ENCODE peak calls at places on chromosomes 7 and 10, in six cellular contexts. L is uterus; H is upper lobe of right lung; P is CD8-positive, alpha-beta T cell; X is neural progenitor cell; M is adrenal gland. C is an unnamed sample.

GRCh38 chr7:51011710-51012350 is 229.1 kb upstream of the GRB10 start:
- DNase-seq in L (no peak), X (no peak), P (no peak), H (peak; percentile 36), M (no peak), C (no peak)

GRCh38 chr10:22805304-22805703 is 90.9 kb upstream of the PIP4K2A start:
- DNase-seq in M (no peak), P (no peak), H (no peak), X (no peak), L (no peak), C (peak; percentile 43)

GRCh38 chr7:129144095-129144833 is at the start of gene TSPAN33:
- DNase-seq in H (peak; percentile 85), M (peak; percentile 80), P (peak; percentile 69), X (peak; percentile 95), L (peak; percentile 46), C (peak; percentile 76)

GRCh38 chr7:141071260-141071854 is 2.5 kb upstream of the TMEM178B start:
- DNase-seq in M (peak; percentile 71), L (peak; percentile 42), X (peak; percentile 91), P (peak; percentile 21), H (no peak), C (no peak)

GRCh38 chr10:86953747-86954680 is 3.4 kb downstream of the MMRN2 start:
- DNase-seq in M (peak; percentile 81), X (peak; percentile 76), H (no peak), L (peak; percentile 76), P (no peak), C (peak; percentile 94)

GRCh38 chr10:114370993-114371392 is 33.3 kb downstream of the AFAP1L2 start:
- DNase-seq in H (no peak), P (no peak), M (no peak), X (no peak), L (peak; percentile 43), C (no peak)

GRCh38 chr7:77765906-77766800 is 32.1 kb downstream of the TMEM60 start:
- DNase-seq in M (no peak), H (no peak), L (no peak), X (peak; percentile 2), P (no peak), C (no peak)

GRCh38 chr7:132275811-132276210 is 300.5 kb downstream of the PLXNA4 start:
- DNase-seq in P (no peak), M (no peak), H (no peak), X (no peak), L (no peak), C (no peak)

GRCh38 chr10:283916-284356 is 148.7 kb downstream of the ZMYND11 start:
- DNase-seq in M (no peak), P (no peak), X (no peak), L (no peak), H (no peak), C (no peak)

GRCh38 chr10:73480158-73480557 is 15.7 kb downstream of the PPP3CB start:
- DNase-seq in M (no peak), L (no peak), H (no peak), P (no peak), X (no peak), C (no peak)

DNA sequence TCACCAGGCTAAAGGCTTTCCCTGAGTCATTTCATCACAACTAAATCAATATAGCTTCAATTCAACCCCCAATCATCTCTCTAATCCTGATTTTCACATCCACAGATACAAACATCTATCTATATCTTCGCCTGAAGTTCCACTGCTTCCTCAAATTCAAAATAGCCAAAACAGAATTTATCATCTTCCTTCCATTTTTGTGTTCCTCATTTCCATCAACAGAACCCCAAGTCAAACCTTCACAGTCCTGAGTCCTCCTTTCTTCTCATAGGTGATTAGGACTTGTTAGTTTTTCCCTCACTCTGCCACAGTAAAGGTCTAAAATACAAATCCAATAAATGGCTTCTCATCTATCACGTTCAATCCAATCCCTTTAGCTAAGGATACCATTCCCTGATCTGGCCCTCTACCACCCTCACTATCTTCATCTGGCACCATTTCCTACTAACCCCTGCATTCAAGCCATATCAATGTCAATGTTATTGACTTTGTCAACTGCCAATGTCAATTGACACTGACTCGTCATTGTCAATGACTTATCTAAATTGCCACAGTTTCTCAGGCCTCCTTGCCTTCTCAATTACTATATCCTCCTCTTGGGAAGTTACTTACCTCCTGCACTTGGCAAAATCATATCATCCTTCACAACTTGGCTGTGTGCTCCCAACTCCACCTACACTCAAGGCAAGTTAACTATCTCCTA is 2.6 kb downstream of the HYCC1 start:
- DNase-seq in M (no peak), X (no peak), L (no peak), H (no peak), P (no peak), C (no peak)
- H3K4me1 ChIP-seq in M (peaks cover 26% of the 10 kb centered on the region), X (peaks cover 12% of the 10 kb centered on the region), L (no peaks in the 10 kb centered on the region), H (peaks cover 21% of the 10 kb centered on the region), P (peaks cover 21% of the 10 kb centered on the region), C (peaks cover 15% of the 10 kb centered on the region)

GRCh38 chr7:158458716-158459282 is 128.8 kb downstream of the PTPRN2 start:
- DNase-seq in P (no peak), L (no peak), X (no peak), M (no peak), H (no peak), C (peak; percentile 56)

GRCh38 chr7:158460665-158461064 is 127.0 kb downstream of the PTPRN2 start:
- DNase-seq in H (no peak), P (no peak), M (no peak), L (no peak), X (no peak), C (no peak)

GRCh38 chr7:158461824-158462223 is 125.8 kb downstream of the PTPRN2 start:
- DNase-seq in H (no peak), X (no peak), L (no peak), P (no peak), M (no peak), C (no peak)

GRCh38 chr7:158454631-158455030 is 133.0 kb downstream of the PTPRN2 start:
- DNase-seq in M (no peak), P (no peak), H (no peak), X (no peak), L (no peak), C (no peak)

GRCh38 chr7:158458096-158458495 is 129.5 kb downstream of the PTPRN2 start:
- DNase-seq in H (no peak), X (no peak), M (no peak), L (no peak), P (no peak), C (no peak)
- H3K9me3 ChIP-seq in H (no peaks in the 10 kb centered on the region), X (no peaks in the 10 kb centered on the region), M (no peaks in the 10 kb centered on the region), L (no peaks in the 10 kb centered on the region), P (no peaks in the 10 kb centered on the region), C (no peaks in the 10 kb centered on the region)

DNA sequence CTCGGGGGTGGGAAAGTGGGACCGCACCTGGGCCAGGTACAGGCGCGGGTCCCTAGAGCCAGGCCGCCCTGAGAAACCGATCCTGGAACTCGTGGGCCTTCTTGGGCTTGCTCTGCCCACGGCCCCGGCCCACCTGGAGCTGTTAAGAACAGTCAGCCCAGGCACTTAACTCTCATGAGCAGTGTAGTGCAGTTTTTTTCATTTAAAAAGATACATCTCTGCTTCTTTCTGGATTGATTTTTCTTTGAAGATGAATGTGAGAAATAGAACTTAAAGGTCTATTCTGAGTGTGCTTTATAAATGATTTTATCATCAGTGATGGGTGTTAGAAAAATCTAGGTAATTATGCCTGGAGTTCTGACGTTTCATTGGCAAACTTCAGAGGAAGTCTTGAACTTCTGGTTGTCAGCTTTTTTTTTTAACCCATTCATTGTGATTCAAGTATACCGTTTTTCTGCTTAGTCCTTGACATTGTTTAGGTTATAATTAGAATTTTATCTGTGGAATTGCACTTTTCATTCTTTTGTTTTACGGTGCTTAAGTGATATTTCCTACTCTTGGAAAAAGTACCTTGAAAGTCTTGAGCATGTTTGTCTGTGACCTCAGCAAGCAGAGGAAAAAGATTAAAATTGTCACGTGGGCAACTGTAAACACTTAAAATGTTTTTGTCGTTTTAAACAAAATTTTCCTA is 845 bp downstream of the CDK1 start:
- DNase-seq in L (no peak), X (no peak), H (no peak), P (no peak), M (no peak), C (no peak)
- H3K36me3 ChIP-seq in L (no peaks in the 10 kb centered on the region), X (peaks cover 15% of the 10 kb centered on the region), H (no peaks in the 10 kb centered on the region), P (no peaks in the 10 kb centered on the region), M (no peaks in the 10 kb centered on the region), C (no peaks in the 10 kb centered on the region)

DNA sequence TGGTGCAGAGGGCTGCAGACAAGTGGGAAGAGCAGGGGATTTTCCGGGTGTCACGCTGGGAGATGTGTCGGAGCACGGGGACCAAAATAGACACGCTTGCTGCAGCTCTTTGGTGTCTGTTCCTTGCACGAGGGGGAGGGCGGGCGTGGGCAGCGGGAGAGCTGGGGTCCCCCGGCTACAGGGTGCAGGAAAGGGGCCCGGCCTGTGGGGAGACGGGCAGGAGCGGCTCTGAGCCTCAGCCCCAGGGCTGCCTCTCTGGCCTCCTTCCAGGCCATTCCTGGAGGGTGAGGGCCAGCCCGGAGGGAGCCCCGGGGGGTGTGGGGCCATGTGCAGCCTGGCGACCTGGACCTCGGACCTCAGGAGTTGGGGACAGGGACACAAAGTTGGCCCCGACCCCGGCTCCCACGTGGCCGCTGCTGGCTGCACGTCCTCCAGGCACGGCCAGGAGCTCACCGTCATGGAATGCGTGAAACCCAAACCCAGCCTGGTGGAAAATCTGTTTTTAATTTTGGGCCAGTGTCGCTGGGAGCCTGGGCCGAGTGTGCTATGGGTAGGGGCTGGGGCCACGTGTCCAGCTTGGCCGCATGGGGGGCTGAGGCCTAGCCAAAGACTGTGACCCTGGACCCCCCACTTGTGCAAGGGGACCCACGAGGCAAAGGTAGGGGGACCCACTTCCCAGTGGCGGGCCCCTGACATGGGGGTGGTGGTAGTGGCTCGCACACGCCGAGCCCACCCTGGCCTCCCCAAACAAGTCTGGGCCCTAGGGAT is 6.6 kb downstream of the TTYH3 start:
- DNase-seq in X (no peak), L (peak; percentile 30), M (peak; percentile 69), H (no peak), P (no peak), C (peak; percentile 91)
- H3K4me1 ChIP-seq in X (peaks cover 15% of the 10 kb centered on the region), L (peaks cover 40% of the 10 kb centered on the region), M (peaks cover 91% of the 10 kb centered on the region), H (peaks cover 72% of the 10 kb centered on the region), P (peaks cover 8% of the 10 kb centered on the region), C (peaks cover 12% of the 10 kb centered on the region)

C was measured in tibial artery.